ENCODE peak calls at places on chromosome 20, in four cellular contexts. One of them, this sample, is unnamed.

GRCh38 chr20:6769953-6770831 is 2.7 kb downstream of the BMP2 start:
- DNase-seq in A549: no peak
- DNase-seq in tibial nerve: peak
- DNase-seq in aorta: peak
- DNase-seq in this sample: peak

GRCh38 chr20:41202426-41202825 is 65.1 kb downstream of the PLCG1 start:
- DNase-seq in A549: no peak
- DNase-seq in aorta: no peak
- DNase-seq in tibial nerve: no peak
- DNase-seq in this sample: no peak

GRCh38 chr20:24770628-24771556 is 178.2 kb upstream of the CST7 start:
- DNase-seq in aorta: no peak
- DNase-seq in A549: no peak
- DNase-seq in tibial nerve: no peak
- DNase-seq in this sample: no peak

GRCh38 chr20:11755071-11755881 is 162.4 kb upstream of the BTBD3 start:
- DNase-seq in A549: no peak
- DNase-seq in tibial nerve: no peak
- DNase-seq in aorta: no peak
- DNase-seq in this sample: no peak

GRCh38 chr20:36827541-36828279 is 48.2 kb upstream of the TLDC2 start:
- DNase-seq in tibial nerve: no peak
- DNase-seq in A549: no peak
- DNase-seq in aorta: no peak
- DNase-seq in this sample: no peak

GRCh38 chr20:39019805-39020325 is 57.7 kb downstream of the DHX35 start:
- DNase-seq in tibial nerve: no peak
- DNase-seq in aorta: no peak
- DNase-seq in A549: no peak
- DNase-seq in this sample: no peak

GRCh38 chr20:60352017-60352416 is 393.8 kb downstream of the CDH26 start:
- DNase-seq in tibial nerve: no peak
- DNase-seq in aorta: no peak
- DNase-seq in A549: no peak
- DNase-seq in this sample: peak

GRCh38 chr20:11218035-11218680 is 544.4 kb upstream of the JAG1 start:
- DNase-seq in tibial nerve: no peak
- DNase-seq in A549: no peak
- DNase-seq in aorta: no peak
- DNase-seq in this sample: no peak

GRCh38 chr20:15911557-15911956 is 661.7 kb downstream of the KIF16B start:
- DNase-seq in aorta: no peak
- DNase-seq in tibial nerve: no peak
- DNase-seq in A549: no peak
- DNase-seq in this sample: no peak

GRCh38 chr20:64232794-64233193 is 22.8 kb upstream of the PCMTD2 start:
- DNase-seq in tibial nerve: no peak
- DNase-seq in A549: peak
- DNase-seq in aorta: peak
- DNase-seq in this sample: no peak

GRCh38 chr20:33803921-33804337 is 7.2 kb upstream of the CHMP4B start:
- DNase-seq in A549: no peak
- DNase-seq in tibial nerve: no peak
- DNase-seq in aorta: no peak
- DNase-seq in this sample: peak

GRCh38 chr20:23664954-23665353 is 23.9 kb downstream of the CST4 start:
- DNase-seq in A549: no peak
- DNase-seq in tibial nerve: no peak
- DNase-seq in aorta: no peak
- DNase-seq in this sample: no peak

GRCh38 chr20:63565021-63565698 is 8.9 kb downstream of the HELZ2 start:
- DNase-seq in tibial nerve: no peak
- DNase-seq in aorta: no peak
- DNase-seq in A549: no peak
- DNase-seq in this sample: no peak

GRCh38 chr20:38460040-38460623 is 12.5 kb upstream of the RALGAPB start:
- DNase-seq in tibial nerve: no peak
- DNase-seq in aorta: no peak
- DNase-seq in A549: peak
- DNase-seq in this sample: peak

GRCh38 chr20:33093074-33093473 is 13.6 kb downstream of the BPIFB4 start:
- DNase-seq in tibial nerve: no peak
- DNase-seq in A549: no peak
- DNase-seq in aorta: no peak
- DNase-seq in this sample: no peak

GRCh38 chr20:38645980-38646858 is 44.6 kb downstream of the ARHGAP40 start:
- DNase-seq in A549: peak
- DNase-seq in tibial nerve: peak
- DNase-seq in aorta: peak
- DNase-seq in this sample: peak

GRCh38 chr20:63697357-63697867 is 960 bp downstream of the TNFRSF6B start:
- DNase-seq in tibial nerve: no peak
- DNase-seq in aorta: peak
- DNase-seq in A549: no peak
- DNase-seq in this sample: no peak

GRCh38 chr20:57433658-57434389 is 42.6 kb downstream of the RBM38 start:
- DNase-seq in tibial nerve: no peak
- DNase-seq in A549: no peak
- DNase-seq in aorta: no peak
- DNase-seq in this sample: no peak

GRCh38 chr20:1868856-1869255 is 26.4 kb upstream of the SIRPA start:
- DNase-seq in tibial nerve: no peak
- DNase-seq in aorta: no peak
- DNase-seq in A549: no peak
- DNase-seq in this sample: no peak

GRCh38 chr20:38751360-38751976 is 3.2 kb downstream of the ACTR5 start:
- DNase-seq in A549: peak
- DNase-seq in aorta: no peak
- DNase-seq in tibial nerve: peak
- DNase-seq in this sample: peak

GRCh38 chr20:62503414-62504178 is 27.8 kb upstream of the GATA5 start:
- DNase-seq in aorta: peak
- DNase-seq in tibial nerve: no peak
- DNase-seq in A549: no peak
- DNase-seq in this sample: no peak

GRCh38 chr20:23245553-23246128 is 105.0 kb upstream of the NXT1 start:
- DNase-seq in A549: peak
- DNase-seq in tibial nerve: peak
- DNase-seq in aorta: peak
- DNase-seq in this sample: peak

GRCh38 chr20:58233881-58234528 is 5.6 kb upstream of the ANKRD60 start:
- DNase-seq in A549: peak
- DNase-seq in tibial nerve: peak
- DNase-seq in aorta: no peak
- DNase-seq in this sample: no peak

GRCh38 chr20:47724398-47724797 is 60.9 kb downstream of the SULF2 start:
- DNase-seq in tibial nerve: no peak
- DNase-seq in A549: no peak
- DNase-seq in aorta: no peak
- DNase-seq in this sample: no peak

GRCh38 chr20:56689852-56690485 is 60.9 kb downstream of the TFAP2C start:
- DNase-seq in aorta: no peak
- DNase-seq in A549: no peak
- DNase-seq in tibial nerve: no peak
- DNase-seq in this sample: peak

GRCh38 chr20:52193133-52193532 is 1.6 kb upstream of the ZFP64 start:
- DNase-seq in tibial nerve: no peak
- DNase-seq in A549: no peak
- DNase-seq in aorta: no peak
- DNase-seq in this sample: no peak

GRCh38 chr20:52192296-52193007 is 873 bp upstream of the ZFP64 start:
- DNase-seq in A549: peak
- DNase-seq in tibial nerve: no peak
- DNase-seq in aorta: peak
- DNase-seq in this sample: no peak

GRCh38 chr20:52191436-52192295 is at the start of gene ZFP64:
- DNase-seq in tibial nerve: peak
- DNase-seq in A549: peak
- DNase-seq in aorta: peak
- DNase-seq in this sample: peak

GRCh38 chr20:52196845-52197244 is 5.3 kb upstream of the ZFP64 start:
- DNase-seq in tibial nerve: no peak
- DNase-seq in A549: no peak
- DNase-seq in aorta: no peak
- DNase-seq in this sample: no peak

DNA sequence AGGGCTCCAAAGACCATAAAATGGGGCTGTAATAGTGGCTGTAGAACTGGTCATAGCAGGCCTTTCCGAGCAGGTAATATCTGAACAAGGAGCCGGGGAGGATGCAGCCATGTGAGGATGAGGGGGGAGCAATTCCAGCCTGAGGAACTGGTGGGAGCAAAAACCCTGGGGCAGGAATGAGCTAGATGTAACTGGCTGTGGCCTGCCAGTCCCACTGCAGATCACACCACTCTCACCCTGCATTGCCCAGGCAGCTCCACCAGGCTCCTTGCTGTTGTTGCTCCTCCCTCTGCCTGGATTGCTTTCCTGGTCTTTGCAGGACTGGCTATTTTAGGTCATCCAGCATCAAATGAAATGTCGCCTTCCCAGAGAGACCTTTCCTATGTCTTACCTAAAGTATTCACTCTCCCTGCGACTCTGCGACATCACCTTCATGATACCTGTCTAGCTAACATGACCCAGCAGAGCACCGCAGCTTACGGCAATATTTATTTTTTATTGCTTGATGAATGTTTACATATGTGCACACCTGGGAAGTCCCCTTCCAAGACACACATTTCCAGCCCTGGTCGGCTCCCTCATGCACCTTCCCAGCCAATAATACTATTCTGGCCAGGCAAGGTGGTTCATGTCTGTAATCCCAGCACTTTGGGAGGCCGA is 2.4 kb upstream of the ZFP64 start:
- DNase-seq in A549: no peak
- DNase-seq in aorta: no peak
- DNase-seq in tibial nerve: no peak
- DNase-seq in this sample: peak
- H3K4me3 ChIP-seq in A549: no peak
- H3K4me3 ChIP-seq in aorta: no peak
- H3K4me3 ChIP-seq in tibial nerve: no peak
- H3K4me3 ChIP-seq in this sample: no peak

GRCh38 chr20:31869673-31869941 is 720 bp downstream of the DUSP15 start:
- DNase-seq in A549: no peak
- DNase-seq in tibial nerve: no peak
- DNase-seq in aorta: no peak
- DNase-seq in this sample: no peak
- H3K4me3 ChIP-seq in A549: peak
- H3K4me3 ChIP-seq in tibial nerve: peak
- H3K4me3 ChIP-seq in aorta: peak
- H3K4me3 ChIP-seq in this sample: peak

DNA sequence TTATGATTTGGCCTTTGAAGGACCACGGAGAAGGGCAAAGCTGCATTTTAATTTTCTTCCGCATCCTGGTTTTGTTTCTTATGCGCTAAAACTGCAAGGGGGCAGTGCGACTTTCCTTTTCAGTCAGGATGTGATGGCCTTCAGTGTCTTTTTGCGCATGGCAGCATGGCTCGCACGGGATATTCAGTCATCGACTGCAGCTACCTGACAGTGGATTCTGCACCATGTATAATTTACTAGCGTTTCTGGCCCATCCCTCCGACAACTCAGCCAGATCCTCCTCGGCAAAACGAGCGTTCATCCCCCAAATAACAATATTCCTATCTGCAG is 2.2 kb downstream of the LAMP5 start:
- DNase-seq in aorta: no peak
- DNase-seq in A549: no peak
- DNase-seq in tibial nerve: no peak
- DNase-seq in this sample: no peak
- H3K4me3 ChIP-seq in aorta: no peak
- H3K4me3 ChIP-seq in A549: no peak
- H3K4me3 ChIP-seq in tibial nerve: peak
- H3K4me3 ChIP-seq in this sample: no peak

GRCh38 chr20:9508240-9508661 is 6.1 kb upstream of the LAMP5 start:
- DNase-seq in aorta: no peak
- DNase-seq in tibial nerve: no peak
- DNase-seq in A549: no peak
- DNase-seq in this sample: no peak

GRCh38 chr20:9506964-9507369 is 7.4 kb upstream of the LAMP5 start:
- DNase-seq in tibial nerve: no peak
- DNase-seq in A549: no peak
- DNase-seq in aorta: no peak
- DNase-seq in this sample: no peak

GRCh38 chr20:9506337-9506821 is 8.0 kb upstream of the LAMP5 start:
- DNase-seq in tibial nerve: no peak
- DNase-seq in aorta: no peak
- DNase-seq in A549: no peak
- DNase-seq in this sample: no peak

GRCh38 chr20:9508696-9509178 is 5.7 kb upstream of the LAMP5 start:
- DNase-seq in aorta: no peak
- DNase-seq in tibial nerve: no peak
- DNase-seq in A549: no peak
- DNase-seq in this sample: no peak

DNA sequence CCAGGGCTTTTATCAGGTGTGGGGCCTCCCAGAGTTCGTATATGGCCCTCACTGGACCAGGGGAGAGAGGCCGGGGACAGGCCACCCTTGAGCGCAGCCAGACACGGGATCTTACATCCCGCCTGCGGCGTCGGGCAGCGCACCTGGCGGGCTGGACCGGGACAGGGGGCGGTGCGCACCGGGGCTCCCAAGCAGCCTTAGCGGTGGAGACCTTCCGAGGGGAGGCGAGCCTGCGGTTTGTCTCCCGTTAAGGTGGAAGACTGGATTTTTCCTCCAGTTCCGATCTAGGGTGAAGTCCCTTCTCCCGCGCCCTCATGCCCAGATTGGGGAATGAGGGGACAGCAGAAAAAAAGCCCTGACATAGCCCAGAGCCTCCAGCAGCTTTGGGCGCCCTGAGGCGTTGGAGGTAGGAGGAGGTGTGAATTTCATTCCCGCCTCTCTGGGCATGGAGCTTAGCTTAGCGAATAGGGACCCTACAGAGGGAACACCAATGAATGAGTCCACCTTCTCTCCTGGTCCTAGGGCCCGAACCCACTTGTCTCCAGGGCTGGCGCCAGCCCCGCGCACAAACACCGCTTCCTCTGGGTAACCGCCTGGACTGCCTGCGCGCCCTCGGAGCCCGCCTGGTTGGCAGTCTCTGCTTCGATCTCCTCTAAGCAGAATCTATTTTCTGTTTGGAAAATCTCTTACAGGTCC is 6.7 kb upstream of the LAMP5 start:
- DNase-seq in aorta: no peak
- DNase-seq in tibial nerve: no peak
- DNase-seq in A549: no peak
- DNase-seq in this sample: no peak
- H3K4me3 ChIP-seq in aorta: no peak
- H3K4me3 ChIP-seq in tibial nerve: no peak
- H3K4me3 ChIP-seq in A549: no peak
- H3K4me3 ChIP-seq in this sample: no peak

GRCh38 chr20:53643031-53643832 is 49.6 kb upstream of the ZNF217 start:
- DNase-seq in aorta: no peak
- DNase-seq in tibial nerve: no peak
- DNase-seq in A549: peak
- DNase-seq in this sample: peak
- H3K4me3 ChIP-seq in aorta: no peak
- H3K4me3 ChIP-seq in tibial nerve: no peak
- H3K4me3 ChIP-seq in A549: peak
- H3K4me3 ChIP-seq in this sample: no peak